ENCODE peak calls at places on chromosomes 13 and 19, in five cellular contexts. A, S, Z, U and G are unnamed samples.

GRCh38 chr19:19213822-19214558 is 2.2 kb downstream of the NCAN start:
- DNase-seq in Z (no peak), A (no peak), S (no peak), U (no peak), G (no peak)

GRCh38 chr19:30626567-30626966 is 254.4 kb downstream of the ZNF536 start:
- DNase-seq in U (no peak), A (no peak), Z (no peak), S (no peak), G (no peak)

GRCh38 chr19:58227964-58228583 is 640 bp upstream of the ZNF544 start:
- DNase-seq in U (no peak), S (peak), Z (no peak), A (no peak), G (no peak)

GRCh38 chr19:18281082-18282020 is at the start of gene JUND:
- DNase-seq in Z (peak), A (peak), S (peak), U (peak), G (peak)

GRCh38 chr19:49188626-49189200 is 31.1 kb downstream of the TRPM4 start:
- DNase-seq in A (no peak), S (no peak), Z (no peak), U (no peak), G (no peak)

GRCh38 chr13:102798653-102799543 is at the start of the genes BIVM and POGLUT2:
- DNase-seq in S (peak), A (peak), Z (peak), U (peak), G (peak)

GRCh38 chr13:59790626-59791025 is 373.1 kb downstream of the DIAPH3 start:
- DNase-seq in Z (no peak), S (peak), U (no peak), A (no peak), G (no peak)

GRCh38 chr13:23642110-23642509 is 71.9 kb downstream of the TNFRSF19 start:
- DNase-seq in S (no peak), U (no peak), A (no peak), Z (no peak), G (no peak)

GRCh38 chr13:30027569-30028455 is 177.4 kb upstream of the UBL3 start:
- DNase-seq in U (no peak), A (no peak), Z (no peak), S (no peak), G (peak)

GRCh38 chr19:3618811-3619630 is 7.6 kb downstream of the CACTIN start:
- DNase-seq in A (no peak), Z (no peak), U (no peak), S (no peak), G (no peak)

GRCh38 chr19:33052352-33052972 is 12.2 kb downstream of the RHPN2 start:
- DNase-seq in S (no peak), Z (no peak), A (peak), U (no peak), G (no peak)

GRCh38 chr13:33292712-33293111 is 7.2 kb upstream of the STARD13 start:
- DNase-seq in S (no peak), A (no peak), U (no peak), Z (no peak), G (no peak)

GRCh38 chr19:30653646-30654386 is 281.6 kb downstream of the ZNF536 start:
- DNase-seq in Z (no peak), S (no peak), A (no peak), U (no peak), G (no peak)

GRCh38 chr19:34841780-34842179 is 68.8 kb upstream of the ZNF599 start:
- DNase-seq in U (no peak), A (no peak), Z (no peak), S (no peak), G (no peak)

GRCh38 chr19:18453269-18454024 is 15.5 kb upstream of the ISYNA1 start:
- DNase-seq in S (no peak), U (no peak), A (no peak), Z (no peak), G (no peak)

GRCh38 chr19:31175564-31176348 is 173.5 kb downstream of the TSHZ3 start:
- DNase-seq in Z (no peak), S (no peak), U (no peak), A (no peak), G (no peak)

GRCh38 chr19:38617764-38618589 is at the start of gene MAP4K1:
- DNase-seq in S (no peak), Z (no peak), U (peak), A (no peak), G (no peak)

GRCh38 chr13:100045355-100045754 is 43.5 kb upstream of the PCCA start:
- DNase-seq in U (no peak), Z (no peak), S (no peak), A (no peak), G (no peak)

GRCh38 chr19:46745521-46746280 is at the start of gene FKRP:
- DNase-seq in U (peak), S (no peak), A (no peak), Z (peak), G (no peak)

GRCh38 chr19:17797397-17798201 is 2.7 kb downstream of the B3GNT3 start:
- DNase-seq in Z (peak), A (no peak), S (no peak), U (no peak), G (no peak)

GRCh38 chr19:55393362-55393761 is 7.6 kb downstream of the RPL28 start:
- DNase-seq in S (no peak), U (no peak), A (no peak), Z (no peak), G (no peak)

GRCh38 chr19:7931221-7932061 is 5.5 kb upstream of the CTXN1 start:
- DNase-seq in Z (no peak), S (no peak), U (no peak), A (no peak), G (no peak)

GRCh38 chr13:24650157-24650556 is 30.1 kb upstream of the ATP12A start:
- DNase-seq in Z (no peak), U (no peak), A (no peak), S (no peak), G (no peak)

GRCh38 chr19:3413796-3414327 is 47.5 kb downstream of the NFIC start:
- DNase-seq in A (peak), S (no peak), Z (no peak), U (no peak), G (no peak)

GRCh38 chr13:28652002-28652401 is 6.9 kb upstream of the POMP start:
- DNase-seq in A (no peak), S (no peak), U (no peak), Z (no peak), G (no peak)

GRCh38 chr19:38868551-38868950 is 9.5 kb downstream of the RINL start:
- DNase-seq in U (no peak), Z (no peak), A (no peak), S (no peak), G (no peak)

GRCh38 chr19:11204943-11205349 is 7.6 kb upstream of the KANK2 start:
- DNase-seq in S (no peak), Z (no peak), U (no peak), A (no peak), G (no peak)

GRCh38 chr19:39341122-39341719 is 1.0 kb upstream of the SAMD4B start:
- DNase-seq in A (no peak), S (no peak), U (no peak), Z (no peak), G (no peak)

GRCh38 chr13:113291997-113292862 is 4.8 kb upstream of the LAMP1 start:
- DNase-seq in A (no peak), Z (no peak), S (no peak), U (peak), G (no peak)

GRCh38 chr19:29576043-29576442 is 30.0 kb upstream of the POP4 start:
- DNase-seq in Z (no peak), U (no peak), S (no peak), A (no peak), G (no peak)

GRCh38 chr19:53463263-53463662 is 4.3 kb upstream of the ZNF813 start:
- DNase-seq in Z (no peak), U (peak), S (no peak), A (no peak), G (no peak)

GRCh38 chr13:36736119-36736726 is 62.4 kb downstream of the SERTM1 start:
- DNase-seq in Z (peak), A (peak), S (peak), U (no peak), G (peak)